ENCODE peak calls at places on chromosomes 6 and 20, in five cellular contexts. O is K562, Q is SK-N-SH, U is HepG2, M is GM12878. I is an unnamed sample.

GRCh38 chr6:6751615-6752014 is 163.1 kb downstream of the LY86 start:
- DNase-seq in U (no peak), M (no peak), O (peak), Q (no peak), I (no peak)

GRCh38 chr20:60071965-60072364 is 113.7 kb downstream of the CDH26 start:
- DNase-seq in M (no peak), Q (no peak), O (no peak), U (no peak), I (no peak)

GRCh38 chr20:25223179-25223661 is 24.7 kb upstream of the PYGB start:
- DNase-seq in O (peak), M (no peak), Q (no peak), U (peak), I (peak)

GRCh38 chr6:32895006-32895345 is 41.0 kb downstream of the PSMB9 start:
- DNase-seq in M (no peak), Q (peak), U (no peak), O (no peak), I (no peak)

GRCh38 chr6:38233161-38233791 is 406.5 kb downstream of the BTBD9 start:
- DNase-seq in O (no peak), M (no peak), U (no peak), Q (no peak), I (no peak)

GRCh38 chr6:31352497-31353368 is 4.2 kb downstream of the HLA-B start:
- DNase-seq in U (no peak), Q (no peak), O (no peak), M (no peak), I (no peak)

GRCh38 chr20:24382330-24382729 is 87.1 kb upstream of the SYNDIG1 start:
- DNase-seq in Q (peak), M (no peak), O (no peak), U (no peak), I (no peak)

GRCh38 chr6:136408205-136408604 is 118.6 kb upstream of the BCLAF1 start:
- DNase-seq in O (no peak), M (no peak), U (no peak), Q (no peak), I (no peak)

GRCh38 chr6:45212976-45213375 is 115.2 kb upstream of the RUNX2 start:
- DNase-seq in U (no peak), O (no peak), Q (no peak), M (no peak), I (no peak)

GRCh38 chr6:154258064-154258757 is 98.4 kb downstream of the IPCEF1 start:
- DNase-seq in Q (no peak), U (no peak), O (no peak), M (no peak), I (no peak)

GRCh38 chr6:108914235-108915022 is 66.2 kb downstream of the ARMC2 start:
- DNase-seq in O (peak), U (peak), Q (peak), M (no peak), I (peak)
- TF ChIP-seq FOXM1 in O (no peak), U (no peak), Q (no peak), M (no peak), I (no peak)

DNA sequence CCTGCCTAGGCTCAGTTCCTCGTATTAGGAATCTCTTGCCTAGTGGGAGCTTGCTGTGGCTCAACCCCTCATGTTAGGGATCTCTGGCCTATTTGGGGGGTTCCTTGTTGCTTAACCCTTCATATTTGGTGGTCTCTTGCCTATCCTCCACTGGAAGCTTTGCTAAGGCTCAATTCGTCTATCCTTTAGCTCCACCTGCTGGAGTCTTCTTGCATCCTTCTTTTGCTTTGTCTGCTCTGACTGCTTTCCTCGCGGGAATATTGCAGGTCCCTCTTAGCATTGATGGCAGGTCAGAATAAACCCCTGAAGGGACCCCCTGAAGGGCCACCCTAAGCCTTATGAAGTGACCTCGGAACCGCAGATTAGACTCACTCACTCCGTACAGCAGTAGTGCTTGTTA is 203.0 kb upstream of the TBX18 start:
- DNase-seq in O (peak), M (no peak), Q (peak), U (peak), I (peak)
- TF ChIP-seq FOXM1 in O (no peak), M (no peak), Q (no peak), U (no peak), I (no peak)

GRCh38 chr20:2557873-2558580 is 21.7 kb downstream of the TMC2 start:
- DNase-seq in M (no peak), U (no peak), Q (no peak), O (no peak), I (no peak)

GRCh38 chr20:2563116-2563515 is 26.7 kb downstream of the TMC2 start:
- DNase-seq in U (no peak), Q (no peak), M (no peak), O (no peak), I (no peak)

GRCh38 chr20:2559641-2560040 is 23.3 kb downstream of the TMC2 start:
- DNase-seq in U (no peak), Q (no peak), O (no peak), M (no peak), I (no peak)

GRCh38 chr20:2558581-2559301 is 22.4 kb downstream of the TMC2 start:
- DNase-seq in Q (no peak), O (no peak), M (no peak), U (no peak), I (no peak)
- TF ChIP-seq FOXM1 in Q (no peak), O (no peak), M (no peak), U (no peak), I (no peak)

GRCh38 chr6:4342407-4343137 is 207.2 kb upstream of the ECI2 start:
- DNase-seq in M (no peak), O (no peak), U (no peak), Q (no peak), I (no peak)
- TF ChIP-seq FOXM1 in M (no peak), O (no peak), U (no peak), Q (no peak), I (no peak)

GRCh38 chr20:45095753-45096371 is 5.1 kb downstream of the KCNS1 start:
- DNase-seq in M (peak), O (peak), Q (peak), U (peak), I (peak)

GRCh38 chr20:45097485-45098095 is 3.3 kb downstream of the KCNS1 start:
- DNase-seq in O (no peak), M (no peak), Q (peak), U (no peak), I (no peak)

GRCh38 chr20:45100563-45101245 is at the start of gene KCNS1:
- DNase-seq in Q (peak), U (peak), O (peak), M (no peak), I (no peak)

GRCh38 chr20:45096781-45097180 is 4.1 kb downstream of the KCNS1 start:
- DNase-seq in O (no peak), M (no peak), Q (no peak), U (no peak), I (no peak)

DNA sequence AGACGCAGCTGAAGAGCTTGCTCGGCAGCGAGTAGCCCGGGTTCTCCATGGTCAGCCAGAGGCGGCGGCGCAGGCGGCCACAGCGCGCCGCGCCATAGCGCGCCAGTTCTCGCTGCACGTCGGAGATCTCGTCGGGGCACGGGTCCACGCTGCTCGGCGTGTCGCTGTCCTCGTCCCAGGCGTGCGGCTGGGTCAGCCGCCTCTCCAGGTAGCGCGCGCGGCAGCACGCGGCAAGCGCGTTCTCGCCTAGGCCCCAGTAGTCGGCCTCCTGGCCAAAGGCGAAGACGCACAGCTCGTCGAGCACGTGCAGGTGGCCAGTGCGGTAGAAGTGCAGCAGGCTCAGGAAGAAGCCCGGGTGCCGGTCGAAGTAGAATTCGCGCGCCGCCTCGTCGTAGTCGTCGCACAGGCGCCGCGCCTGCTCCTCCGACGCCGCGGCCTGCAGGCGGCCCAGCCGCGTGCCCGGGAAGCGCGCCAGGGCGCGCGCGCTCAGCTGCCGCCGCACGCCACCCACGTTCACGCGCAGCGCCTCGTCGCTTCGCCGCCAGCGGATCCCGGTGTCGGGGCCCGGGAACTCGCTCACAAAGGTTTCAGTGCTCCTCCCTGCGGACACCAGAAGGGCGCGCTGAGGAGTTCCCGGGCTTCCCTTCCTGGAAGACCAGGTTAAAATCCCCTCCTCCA is 2.7 kb downstream of the KCNS1 start:
- DNase-seq in U (no peak), O (no peak), M (no peak), Q (peak), I (no peak)
- TF ChIP-seq FOXM1 in U (no peak), O (no peak), M (no peak), Q (no peak), I (no peak)

I was measured in HEK293T.